ENCODE peak calls at places on chromosome 18, in five cellular contexts. One of them, this sample, is unnamed.

GRCh38 chr18:62069556-62069955 is 117.3 kb downstream of the PIGN start:
- DNase-seq in fibroblast of mammary gland: peak
- DNase-seq in heart left ventricle: no peak
- DNase-seq in AG10803: peak
- DNase-seq in SK-N-SH: no peak
- DNase-seq in this sample: no peak

GRCh38 chr18:44735071-44735470 is 54.4 kb downstream of the SETBP1 start:
- DNase-seq in fibroblast of mammary gland: no peak
- DNase-seq in SK-N-SH: no peak
- DNase-seq in AG10803: no peak
- DNase-seq in heart left ventricle: no peak
- DNase-seq in this sample: no peak

GRCh38 chr18:9475643-9476580 is 599 bp downstream of the RALBP1 start:
- DNase-seq in fibroblast of mammary gland: peak
- DNase-seq in SK-N-SH: peak
- DNase-seq in heart left ventricle: no peak
- DNase-seq in AG10803: peak
- DNase-seq in this sample: peak

GRCh38 chr18:72223733-72224132 is 320.4 kb downstream of the CBLN2 start:
- DNase-seq in SK-N-SH: no peak
- DNase-seq in fibroblast of mammary gland: no peak
- DNase-seq in AG10803: no peak
- DNase-seq in heart left ventricle: no peak
- DNase-seq in this sample: no peak

GRCh38 chr18:12744103-12744502 is 41.3 kb downstream of the PSMG2 start:
- DNase-seq in heart left ventricle: no peak
- DNase-seq in AG10803: peak
- DNase-seq in fibroblast of mammary gland: peak
- DNase-seq in SK-N-SH: peak
- DNase-seq in this sample: peak

GRCh38 chr18:73920033-73920432 is 227.6 kb downstream of the FBXO15 start:
- DNase-seq in AG10803: no peak
- DNase-seq in SK-N-SH: no peak
- DNase-seq in fibroblast of mammary gland: no peak
- DNase-seq in heart left ventricle: no peak
- DNase-seq in this sample: no peak

GRCh38 chr18:33596178-33596854 is 18.3 kb downstream of the ASXL3 start:
- DNase-seq in AG10803: peak
- DNase-seq in fibroblast of mammary gland: peak
- DNase-seq in heart left ventricle: no peak
- DNase-seq in SK-N-SH: no peak
- DNase-seq in this sample: peak

GRCh38 chr18:66754335-66754734 is 150.4 kb upstream of the CDH19 start:
- DNase-seq in AG10803: no peak
- DNase-seq in SK-N-SH: no peak
- DNase-seq in heart left ventricle: no peak
- DNase-seq in fibroblast of mammary gland: no peak
- DNase-seq in this sample: no peak

GRCh38 chr18:8634508-8634907 is 25.3 kb downstream of the RAB12 start:
- DNase-seq in SK-N-SH: no peak
- DNase-seq in AG10803: no peak
- DNase-seq in fibroblast of mammary gland: no peak
- DNase-seq in heart left ventricle: no peak
- DNase-seq in this sample: no peak

GRCh38 chr18:9615280-9615797 is 980 bp upstream of the PPP4R1 start:
- DNase-seq in SK-N-SH: no peak
- DNase-seq in heart left ventricle: no peak
- DNase-seq in AG10803: no peak
- DNase-seq in fibroblast of mammary gland: no peak
- DNase-seq in this sample: no peak

GRCh38 chr18:22398464-22398863 is 19.3 kb downstream of the CTAGE1 start:
- DNase-seq in fibroblast of mammary gland: no peak
- DNase-seq in SK-N-SH: no peak
- DNase-seq in heart left ventricle: peak
- DNase-seq in AG10803: no peak
- DNase-seq in this sample: no peak

GRCh38 chr18:48943333-48943732 is 7.4 kb downstream of the SMAD7 start:
- DNase-seq in AG10803: no peak
- DNase-seq in fibroblast of mammary gland: no peak
- DNase-seq in SK-N-SH: no peak
- DNase-seq in heart left ventricle: no peak
- DNase-seq in this sample: no peak

GRCh38 chr18:21321711-21322110 is 79.7 kb downstream of the GREB1L start:
- DNase-seq in heart left ventricle: no peak
- DNase-seq in fibroblast of mammary gland: peak
- DNase-seq in SK-N-SH: no peak
- DNase-seq in AG10803: peak
- DNase-seq in this sample: no peak

GRCh38 chr18:63440219-63440618 is 17.9 kb upstream of the VPS4B start:
- DNase-seq in heart left ventricle: no peak
- DNase-seq in AG10803: peak
- DNase-seq in fibroblast of mammary gland: peak
- DNase-seq in SK-N-SH: no peak
- DNase-seq in this sample: peak

GRCh38 chr18:36809590-36810381 is 19.0 kb downstream of the TPGS2 start:
- DNase-seq in AG10803: peak
- DNase-seq in heart left ventricle: peak
- DNase-seq in SK-N-SH: peak
- DNase-seq in fibroblast of mammary gland: peak
- DNase-seq in this sample: peak

GRCh38 chr18:38900445-38900844 is 1334.8 kb upstream of the CELF4 start:
- DNase-seq in SK-N-SH: no peak
- DNase-seq in fibroblast of mammary gland: no peak
- DNase-seq in AG10803: no peak
- DNase-seq in heart left ventricle: no peak
- DNase-seq in this sample: no peak

GRCh38 chr18:2982452-2983172 is 30.3 kb downstream of the LPIN2 start:
- DNase-seq in fibroblast of mammary gland: no peak
- DNase-seq in heart left ventricle: no peak
- DNase-seq in AG10803: no peak
- DNase-seq in SK-N-SH: no peak
- DNase-seq in this sample: no peak

GRCh38 chr18:73101977-73102376 is 234.2 kb upstream of the NETO1 start:
- DNase-seq in AG10803: no peak
- DNase-seq in heart left ventricle: no peak
- DNase-seq in fibroblast of mammary gland: no peak
- DNase-seq in SK-N-SH: no peak
- DNase-seq in this sample: no peak

GRCh38 chr18:55877321-55877720 is 289.3 kb upstream of the TCF4 start:
- DNase-seq in fibroblast of mammary gland: no peak
- DNase-seq in SK-N-SH: no peak
- DNase-seq in AG10803: no peak
- DNase-seq in heart left ventricle: no peak
- DNase-seq in this sample: no peak

GRCh38 chr18:499351-500229 is 911 bp downstream of the COLEC12 start:
- DNase-seq in fibroblast of mammary gland: peak
- DNase-seq in AG10803: peak
- DNase-seq in SK-N-SH: peak
- DNase-seq in heart left ventricle: no peak
- DNase-seq in this sample: peak

GRCh38 chr18:21109936-21110666 is 1.5 kb downstream of the ROCK1 start:
- DNase-seq in heart left ventricle: no peak
- DNase-seq in fibroblast of mammary gland: peak
- DNase-seq in AG10803: no peak
- DNase-seq in SK-N-SH: no peak
- DNase-seq in this sample: no peak

GRCh38 chr18:55501594-55502345 is 86.2 kb downstream of the TCF4 start:
- DNase-seq in SK-N-SH: no peak
- DNase-seq in AG10803: no peak
- DNase-seq in fibroblast of mammary gland: no peak
- DNase-seq in heart left ventricle: no peak
- DNase-seq in this sample: no peak

GRCh38 chr18:23220355-23220754 is 85.1 kb downstream of the CABLES1 start:
- DNase-seq in heart left ventricle: no peak
- DNase-seq in AG10803: no peak
- DNase-seq in fibroblast of mammary gland: no peak
- DNase-seq in SK-N-SH: no peak
- DNase-seq in this sample: no peak

GRCh38 chr18:63477972-63478371 is 1.2 kb downstream of the SERPINB5 start:
- DNase-seq in heart left ventricle: no peak
- DNase-seq in SK-N-SH: no peak
- DNase-seq in AG10803: no peak
- DNase-seq in fibroblast of mammary gland: no peak
- DNase-seq in this sample: peak

GRCh38 chr18:45761512-45762114 is 37.6 kb downstream of the SLC14A1 start:
- DNase-seq in SK-N-SH: no peak
- DNase-seq in AG10803: no peak
- DNase-seq in fibroblast of mammary gland: no peak
- DNase-seq in heart left ventricle: no peak
- DNase-seq in this sample: no peak

GRCh38 chr18:75132471-75132870 is 76.5 kb downstream of the PTGR3 start:
- DNase-seq in AG10803: no peak
- DNase-seq in heart left ventricle: no peak
- DNase-seq in SK-N-SH: no peak
- DNase-seq in fibroblast of mammary gland: no peak
- DNase-seq in this sample: no peak

GRCh38 chr18:62790836-62791772 is 75.8 kb downstream of the PHLPP1 start:
- DNase-seq in AG10803: peak
- DNase-seq in fibroblast of mammary gland: peak
- DNase-seq in SK-N-SH: no peak
- DNase-seq in heart left ventricle: peak
- DNase-seq in this sample: peak

GRCh38 chr18:13945811-13946210 is 30.5 kb upstream of the MC2R start:
- DNase-seq in fibroblast of mammary gland: no peak
- DNase-seq in AG10803: no peak
- DNase-seq in SK-N-SH: no peak
- DNase-seq in heart left ventricle: no peak
- DNase-seq in this sample: no peak
- TF ChIP-seq CTCF in fibroblast of mammary gland: no peak
- TF ChIP-seq CTCF in AG10803: no peak
- TF ChIP-seq CTCF in SK-N-SH: no peak
- TF ChIP-seq CTCF in heart left ventricle: no peak
- TF ChIP-seq CTCF in this sample: no peak

DNA sequence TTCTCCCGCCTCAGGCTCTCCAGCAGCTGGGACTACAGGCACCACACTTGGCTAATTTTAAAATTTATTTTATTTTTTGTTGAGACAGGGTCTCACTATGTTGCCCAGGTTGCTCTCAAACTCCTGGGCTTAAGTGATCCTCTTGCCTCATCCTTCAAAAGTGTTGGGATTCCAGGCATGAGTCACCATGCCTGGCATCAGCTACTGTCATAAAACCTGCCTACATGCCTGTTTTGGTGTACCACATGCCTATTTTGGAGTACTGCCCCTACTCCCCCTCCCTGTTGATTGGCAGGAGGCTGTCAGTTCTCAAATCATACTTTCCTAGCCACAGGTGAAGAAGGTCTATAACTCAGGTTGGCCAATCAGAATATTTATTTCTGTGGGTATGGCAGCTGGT is 64.0 kb downstream of the CHST9 start:
- DNase-seq in fibroblast of mammary gland: no peak
- DNase-seq in heart left ventricle: no peak
- DNase-seq in SK-N-SH: no peak
- DNase-seq in AG10803: no peak
- DNase-seq in this sample: no peak
- H3K4me3 ChIP-seq in fibroblast of mammary gland: no peak
- H3K4me3 ChIP-seq in heart left ventricle: no peak
- H3K4me3 ChIP-seq in SK-N-SH: no peak
- H3K4me3 ChIP-seq in AG10803: no peak
- H3K4me3 ChIP-seq in this sample: no peak

GRCh38 chr18:24413148-24413547 is 13.3 kb upstream of the IMPACT start:
- DNase-seq in AG10803: peak
- DNase-seq in heart left ventricle: no peak
- DNase-seq in fibroblast of mammary gland: no peak
- DNase-seq in SK-N-SH: no peak
- DNase-seq in this sample: peak
- TF ChIP-seq CTCF in AG10803: peak
- TF ChIP-seq CTCF in heart left ventricle: no peak
- TF ChIP-seq CTCF in fibroblast of mammary gland: peak
- TF ChIP-seq CTCF in SK-N-SH: peak
- TF ChIP-seq CTCF in this sample: peak

GRCh38 chr18:79436556-79437275 is 41.0 kb downstream of the NFATC1 start:
- DNase-seq in AG10803: no peak
- DNase-seq in SK-N-SH: no peak
- DNase-seq in fibroblast of mammary gland: no peak
- DNase-seq in heart left ventricle: no peak
- DNase-seq in this sample: no peak
- H3K4me3 ChIP-seq in AG10803: no peak
- H3K4me3 ChIP-seq in SK-N-SH: no peak
- H3K4me3 ChIP-seq in fibroblast of mammary gland: no peak
- H3K4me3 ChIP-seq in heart left ventricle: no peak
- H3K4me3 ChIP-seq in this sample: no peak

GRCh38 chr18:52409732-52410131 is 69.7 kb downstream of the DCC start:
- DNase-seq in AG10803: no peak
- DNase-seq in fibroblast of mammary gland: no peak
- DNase-seq in heart left ventricle: no peak
- DNase-seq in SK-N-SH: no peak
- DNase-seq in this sample: no peak
- TF ChIP-seq CTCF in AG10803: no peak
- TF ChIP-seq CTCF in fibroblast of mammary gland: no peak
- TF ChIP-seq CTCF in heart left ventricle: no peak
- TF ChIP-seq CTCF in SK-N-SH: no peak
- TF ChIP-seq CTCF in this sample: no peak

GRCh38 chr18:58861353-58861752 is 3.3 kb upstream of the ZNF532 start:
- DNase-seq in AG10803: no peak
- DNase-seq in SK-N-SH: no peak
- DNase-seq in heart left ventricle: no peak
- DNase-seq in fibroblast of mammary gland: no peak
- DNase-seq in this sample: no peak
- H3K4me3 ChIP-seq in AG10803: no peak
- H3K4me3 ChIP-seq in SK-N-SH: no peak
- H3K4me3 ChIP-seq in heart left ventricle: no peak
- H3K4me3 ChIP-seq in fibroblast of mammary gland: no peak
- H3K4me3 ChIP-seq in this sample: no peak

DNA sequence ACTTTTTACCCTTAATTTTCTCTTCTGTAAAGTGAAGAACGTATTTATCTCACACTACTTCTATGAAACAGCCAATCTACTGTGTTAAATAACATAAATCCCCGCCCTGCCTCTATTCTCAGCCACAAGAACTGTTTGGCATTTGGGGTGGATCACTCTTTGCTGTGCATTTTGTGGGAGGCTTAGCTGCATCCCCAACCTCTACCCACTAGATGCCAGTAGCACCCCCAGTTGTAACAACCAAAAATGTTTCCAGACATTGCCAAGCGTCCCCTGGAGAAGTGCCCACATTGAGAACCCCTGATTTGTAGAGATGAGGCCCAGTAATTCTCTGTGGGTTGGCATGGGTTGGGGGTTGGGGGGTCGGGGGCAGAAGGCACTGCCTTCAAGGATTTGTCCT is 94.7 kb upstream of the BOD1L2 start:
- DNase-seq in AG10803: no peak
- DNase-seq in SK-N-SH: no peak
- DNase-seq in fibroblast of mammary gland: no peak
- DNase-seq in heart left ventricle: no peak
- DNase-seq in this sample: no peak
- TF ChIP-seq CTCF in AG10803: no peak
- TF ChIP-seq CTCF in SK-N-SH: no peak
- TF ChIP-seq CTCF in fibroblast of mammary gland: no peak
- TF ChIP-seq CTCF in heart left ventricle: no peak
- TF ChIP-seq CTCF in this sample: no peak